ENCODE peak calls at places on chromosomes 11 and 22, in five cellular contexts. One of them, this sample, is unnamed.

GRCh38 chr11:134322553-134322952 is 9.2 kb upstream of the GLB1L2 start:
- DNase-seq in cardiac fibroblast: no peak
- DNase-seq in fibroblast of pulmonary artery: no peak
- DNase-seq in OCI-M1: no peak
- DNase-seq in nucleus accumbens: no peak
- DNase-seq in this sample: no peak

GRCh38 chr11:64643927-64644326 is 52.9 kb downstream of the SLC22A12 start:
- DNase-seq in OCI-M1: no peak
- DNase-seq in fibroblast of pulmonary artery: no peak
- DNase-seq in nucleus accumbens: no peak
- DNase-seq in cardiac fibroblast: no peak
- DNase-seq in this sample: no peak

GRCh38 chr11:79594839-79595238 is 154.0 kb upstream of the TENM4 start:
- DNase-seq in cardiac fibroblast: no peak
- DNase-seq in nucleus accumbens: no peak
- DNase-seq in fibroblast of pulmonary artery: no peak
- DNase-seq in OCI-M1: no peak
- DNase-seq in this sample: no peak

GRCh38 chr11:27013741-27014415 is 20.0 kb downstream of the FIBIN start:
- DNase-seq in nucleus accumbens: no peak
- DNase-seq in cardiac fibroblast: peak; percentile 48
- DNase-seq in OCI-M1: no peak
- DNase-seq in fibroblast of pulmonary artery: no peak
- DNase-seq in this sample: no peak

GRCh38 chr22:43110927-43111623 is 525 bp downstream of the BIK start:
- DNase-seq in fibroblast of pulmonary artery: no peak
- DNase-seq in cardiac fibroblast: no peak
- DNase-seq in OCI-M1: no peak
- DNase-seq in nucleus accumbens: no peak
- DNase-seq in this sample: no peak

GRCh38 chr22:28075260-28075981 is 156.4 kb upstream of the PITPNB start:
- DNase-seq in OCI-M1: no peak
- DNase-seq in fibroblast of pulmonary artery: peak; percentile 84
- DNase-seq in nucleus accumbens: no peak
- DNase-seq in cardiac fibroblast: peak; percentile 86
- DNase-seq in this sample: no peak

GRCh38 chr11:121323208-121323607 is 30.6 kb downstream of the SC5D start:
- DNase-seq in nucleus accumbens: no peak
- DNase-seq in fibroblast of pulmonary artery: no peak
- DNase-seq in cardiac fibroblast: no peak
- DNase-seq in OCI-M1: no peak
- DNase-seq in this sample: no peak

GRCh38 chr22:46049726-46050450 is 72.9 kb upstream of the WNT7B start:
- DNase-seq in nucleus accumbens: no peak
- DNase-seq in cardiac fibroblast: no peak
- DNase-seq in fibroblast of pulmonary artery: no peak
- DNase-seq in OCI-M1: no peak
- DNase-seq in this sample: no peak

This sample was measured in DND-41.